ENCODE peak calls at places on chromosome 2, in ten cellular contexts. K, X, A, S, O, G, U, W, B and H are unnamed samples.

GRCh38 chr2:33342171-33342570 is 134.3 kb upstream of the RASGRP3 start:
- DNase-seq in A (no peak), O (no peak), S (no peak), K (no peak), U (no peak), W (no peak), G (no peak), X (no peak), B (no peak), H (no peak)

GRCh38 chr2:231227309-231228162 is 29.1 kb downstream of the ARMC9 start:
- DNase-seq in W (peak), O (no peak), X (peak), B (no peak), U (peak), K (peak), G (peak), A (no peak), S (peak), H (no peak)

GRCh38 chr2:209314641-209315040 is 109.2 kb upstream of the MAP2 start:
- DNase-seq in B (no peak), U (no peak), K (no peak), W (no peak), G (no peak), X (no peak), O (no peak), S (no peak), A (no peak), H (no peak)

GRCh38 chr2:177888581-177888980 is 184.0 kb downstream of the PDE11A start:
- DNase-seq in W (no peak), A (no peak), G (no peak), U (no peak), X (no peak), O (no peak), K (no peak), B (no peak), S (no peak), H (no peak)

GRCh38 chr2:10269711-10270610 is 32.7 kb upstream of the HPCAL1 start:
- DNase-seq in S (no peak), U (no peak), X (no peak), B (no peak), K (no peak), W (no peak), G (no peak), O (no peak), A (peak), H (no peak)

GRCh38 chr2:3108710-3109702 is 268.6 kb downstream of the EIPR1 start:
- DNase-seq in G (no peak), S (no peak), U (no peak), K (no peak), X (no peak), B (no peak), W (no peak), A (no peak), O (peak), H (no peak)

GRCh38 chr2:24206714-24207113 is 31.9 kb downstream of the FAM228A start:
- DNase-seq in K (no peak), S (no peak), W (no peak), X (no peak), U (no peak), B (no peak), G (no peak), O (no peak), A (no peak), H (no peak)

GRCh38 chr2:1632006-1632348 is 112.3 kb downstream of the PXDN start:
- DNase-seq in K (no peak), G (no peak), S (no peak), W (peak), U (no peak), A (no peak), O (no peak), X (no peak), B (no peak), H (no peak)

GRCh38 chr2:29562896-29563295 is 358.5 kb downstream of the ALK start:
- DNase-seq in O (no peak), G (no peak), B (no peak), U (no peak), A (no peak), K (no peak), W (no peak), X (no peak), S (no peak), H (no peak)

GRCh38 chr2:206418968-206419367 is 24.4 kb upstream of the ADAM23 start:
- DNase-seq in W (no peak), U (no peak), A (no peak), X (no peak), G (no peak), K (no peak), S (no peak), O (no peak), B (no peak), H (no peak)

GRCh38 chr2:43030551-43031025 is 195.8 kb downstream of the ZFP36L2 start:
- DNase-seq in A (no peak), O (no peak), B (no peak), X (no peak), G (no peak), S (no peak), U (no peak), W (no peak), K (no peak), H (no peak)